ENCODE peak calls at places on chromosomes 13 and 19, in five cellular contexts. L, G, J, N and V are unnamed samples.

GRCh38 chr13:44459674-44460073 is 86.0 kb downstream of the SERP2 start:
- DNase-seq in L (no peak), G (no peak), J (no peak), N (no peak), V (no peak)

GRCh38 chr19:1027953-1028902 is 1.8 kb downstream of the CNN2 start:
- DNase-seq in L (peak; percentile 77), G (peak; percentile 79), J (peak; percentile 95), N (peak; percentile 77), V (peak; percentile 95)

GRCh38 chr19:49801966-49802661 is 11.0 kb downstream of the FUZ start:
- DNase-seq in L (peak; percentile 91), G (peak; percentile 76), J (peak; percentile 86), N (peak; percentile 84), V (peak; percentile 92)

GRCh38 chr13:98216135-98216565 is 39.1 kb upstream of the RNF113B start:
- DNase-seq in L (no peak), G (no peak), J (peak; percentile 94), N (no peak), V (peak; percentile 38)

GRCh38 chr19:55672418-55672817 is 2.6 kb upstream of the EPN1 start:
- DNase-seq in L (no peak), G (no peak), J (no peak), N (no peak), V (no peak)

GRCh38 chr19:4130635-4131438 is 6.9 kb upstream of the MAP2K2 start:
- DNase-seq in L (no peak), G (no peak), J (peak; percentile 91), N (no peak), V (no peak)

GRCh38 chr19:33064778-33065550 is at the start of gene RHPN2:
- DNase-seq in L (peak; percentile 81), G (peak; percentile 69), J (peak; percentile 78), N (peak; percentile 82), V (peak; percentile 74)

GRCh38 chr19:18470153-18470552 is 32.2 kb upstream of the ISYNA1 start:
- DNase-seq in L (peak; percentile 81), G (no peak), J (no peak), N (peak; percentile 85), V (peak; percentile 66)

GRCh38 chr19:33391631-33392249 is 18.2 kb downstream of the CEBPG start:
- DNase-seq in L (no peak), G (no peak), J (no peak), N (no peak), V (no peak)

GRCh38 chr13:40681341-40682051 is 15.1 kb upstream of the FOXO1 start:
- DNase-seq in L (peak; percentile 39), G (no peak), J (no peak), N (no peak), V (no peak)

GRCh38 chr13:113425931-113426590 is 27.2 kb downstream of the ADPRHL1 start:
- DNase-seq in L (no peak), G (no peak), J (no peak), N (no peak), V (no peak)

GRCh38 chr13:44404261-44405139 is 30.9 kb downstream of the SERP2 start:
- DNase-seq in L (peak; percentile 50), G (no peak), J (no peak), N (no peak), V (peak; percentile 71)

GRCh38 chr19:35211545-35212230 is 16.9 kb downstream of the FAM187B start:
- DNase-seq in L (no peak), G (no peak), J (no peak), N (no peak), V (no peak)

GRCh38 chr13:76216729-76217128 is 580.6 kb downstream of the LMO7 start:
- DNase-seq in L (no peak), G (no peak), J (no peak), N (no peak), V (no peak)

GRCh38 chr13:24185591-24186232 is 25.2 kb downstream of the SPATA13 start:
- DNase-seq in L (no peak), G (no peak), J (peak; percentile 45), N (no peak), V (no peak)

GRCh38 chr19:54792814-54793213 is 10.6 kb upstream of the KIR2DL4 start:
- DNase-seq in L (no peak), G (no peak), J (no peak), N (no peak), V (no peak)

GRCh38 chr13:113465241-113465640 is 12.0 kb upstream of the ADPRHL1 start:
- DNase-seq in L (no peak), G (no peak), J (no peak), N (no peak), V (no peak)

GRCh38 chr13:37164635-37165034 is 59.2 kb upstream of the CSNK1A1L start:
- DNase-seq in L (no peak), G (no peak), J (no peak), N (no peak), V (no peak)

GRCh38 chr19:49224856-49225255 is 67.3 kb downstream of the TRPM4 start:
- DNase-seq in L (peak; percentile 87), G (peak; percentile 48), J (peak; percentile 61), N (peak; percentile 78), V (peak; percentile 84)

GRCh38 chr13:108957369-108958012 is 328.1 kb downstream of the MYO16 start:
- DNase-seq in L (no peak), G (no peak), J (peak; percentile 63), N (no peak), V (peak; percentile 60)

GRCh38 chr19:11479470-11480080 is 1.3 kb downstream of the ELAVL3 start:
- DNase-seq in L (peak; percentile 92), G (peak; percentile 50), J (no peak), N (peak; percentile 97), V (peak; percentile 78)

GRCh38 chr19:21878646-21879045 is 42.7 kb upstream of the ZNF43 start:
- DNase-seq in L (no peak), G (no peak), J (no peak), N (no peak), V (no peak)

GRCh38 chr19:28915737-28916460 is 297.1 kb downstream of the UQCRFS1 start:
- DNase-seq in L (no peak), G (no peak), J (no peak), N (no peak), V (peak; percentile 36)

GRCh38 chr13:42405665-42406390 is 133.9 kb downstream of the AKAP11 start:
- DNase-seq in L (no peak), G (no peak), J (peak; percentile 41), N (no peak), V (no peak)

GRCh38 chr19:8141726-8142524 is 7.5 kb downstream of the FBN3 start:
- DNase-seq in L (no peak), G (no peak), J (no peak), N (no peak), V (no peak)

GRCh38 chr19:10986301-10987127 is 25.7 kb downstream of the SMARCA4 start:
- DNase-seq in L (no peak), G (no peak), J (no peak), N (no peak), V (no peak)

GRCh38 chr13:99002191-99002710 is 24.4 kb upstream of the DOCK9 start:
- DNase-seq in L (no peak), G (no peak), J (no peak), N (no peak), V (no peak)

GRCh38 chr13:95955255-95955654 is 97.9 kb downstream of the UGGT2 start:
- DNase-seq in L (no peak), G (no peak), J (no peak), N (no peak), V (no peak)

GRCh38 chr13:87259479-87260083 is 411.6 kb upstream of the SLITRK5 start:
- DNase-seq in L (peak; percentile 76), G (no peak), J (peak; percentile 15), N (no peak), V (peak; percentile 81)

DNA sequence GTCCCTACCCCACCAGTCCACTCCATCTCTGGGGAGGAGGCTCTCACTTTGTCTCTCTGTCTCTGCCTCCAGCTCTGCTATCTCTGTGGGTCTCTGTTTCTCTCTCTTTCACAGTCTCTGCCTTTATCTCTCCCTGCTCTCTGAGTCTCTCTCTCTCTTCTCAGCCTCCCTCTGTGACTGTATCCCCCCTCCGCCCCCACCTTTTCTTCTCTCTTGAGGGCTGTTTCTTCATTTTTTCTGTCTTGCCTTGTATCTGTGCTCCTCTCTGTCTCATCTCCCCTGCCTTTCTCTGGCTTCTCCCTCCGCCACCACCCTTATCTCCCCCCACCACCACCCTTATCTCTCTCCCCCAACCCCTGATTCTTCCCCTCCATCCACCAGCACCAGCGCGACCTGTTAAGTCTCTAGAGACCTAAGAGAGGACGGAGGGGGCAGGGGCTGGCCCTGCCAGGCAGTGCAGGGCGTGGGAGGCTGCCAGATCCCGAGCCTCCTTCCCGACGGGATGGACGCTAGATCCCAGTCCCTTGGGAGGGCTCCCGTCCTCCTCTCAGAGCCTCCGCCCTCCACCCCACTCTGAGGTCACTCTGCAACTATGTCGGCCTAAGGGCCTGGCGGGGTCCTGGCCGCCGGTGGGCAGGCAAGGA is 1.0 kb downstream of the AXL start:
- DNase-seq in L (no peak), G (no peak), J (peak; percentile 79), N (no peak), V (peak; percentile 68)
- H2BK120ac ChIP-seq in L (no peak overlapping the region), G (peak overlapping the region; percentile 63), J (peak overlapping the region; percentile 76), N (no peak overlapping the region), V (no peak overlapping the region)

GRCh38 chr19:17235618-17236413 is 9.8 kb downstream of the OCEL1 start:
- DNase-seq in L (peak; percentile 84), G (peak; percentile 74), J (peak; percentile 79), N (peak; percentile 80), V (peak; percentile 83)
- H2BK120ac ChIP-seq in L (no peak overlapping the region), G (peak overlapping the region; percentile 87), J (peak overlapping the region; percentile 82), N (no peak overlapping the region), V (peak overlapping the region; percentile 37)

DNA sequence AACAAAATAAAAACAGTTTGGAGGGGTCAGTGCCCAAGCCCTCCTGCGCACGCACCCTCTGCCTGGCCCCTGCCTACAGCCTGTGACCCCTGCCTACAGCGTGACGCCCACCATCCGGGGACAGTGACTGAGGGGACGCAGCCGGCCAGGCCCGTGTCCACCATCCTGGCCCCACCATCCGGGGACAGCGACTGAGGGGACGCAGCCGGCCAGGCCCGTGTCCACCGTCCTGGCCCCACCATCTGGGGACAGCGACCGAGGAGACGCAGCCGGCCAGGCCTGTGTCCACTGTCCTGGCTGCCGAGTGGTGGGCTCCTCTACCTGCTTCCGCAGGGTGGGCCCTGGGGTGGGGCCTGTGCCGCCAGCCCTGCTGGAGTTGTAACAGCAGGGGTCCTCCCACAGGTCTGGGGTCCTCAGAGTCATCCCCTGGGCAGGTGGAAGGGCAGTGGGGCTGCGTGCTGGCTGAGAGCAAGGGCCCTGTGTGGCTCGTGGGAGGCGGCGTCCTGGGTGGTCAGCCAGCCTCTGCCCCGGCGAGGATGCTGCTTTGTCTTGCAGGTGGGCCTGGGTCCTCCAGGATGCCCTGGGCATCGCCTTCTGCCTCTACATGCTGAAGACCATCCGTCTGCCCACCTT is 14.3 kb downstream of the SPPL2B start:
- DNase-seq in L (no peak), G (no peak), J (no peak), N (no peak), V (no peak)
- H2BK120ac ChIP-seq in L (no peak overlapping the region), G (no peak overlapping the region), J (no peak overlapping the region), N (no peak overlapping the region), V (no peak overlapping the region)

DNA sequence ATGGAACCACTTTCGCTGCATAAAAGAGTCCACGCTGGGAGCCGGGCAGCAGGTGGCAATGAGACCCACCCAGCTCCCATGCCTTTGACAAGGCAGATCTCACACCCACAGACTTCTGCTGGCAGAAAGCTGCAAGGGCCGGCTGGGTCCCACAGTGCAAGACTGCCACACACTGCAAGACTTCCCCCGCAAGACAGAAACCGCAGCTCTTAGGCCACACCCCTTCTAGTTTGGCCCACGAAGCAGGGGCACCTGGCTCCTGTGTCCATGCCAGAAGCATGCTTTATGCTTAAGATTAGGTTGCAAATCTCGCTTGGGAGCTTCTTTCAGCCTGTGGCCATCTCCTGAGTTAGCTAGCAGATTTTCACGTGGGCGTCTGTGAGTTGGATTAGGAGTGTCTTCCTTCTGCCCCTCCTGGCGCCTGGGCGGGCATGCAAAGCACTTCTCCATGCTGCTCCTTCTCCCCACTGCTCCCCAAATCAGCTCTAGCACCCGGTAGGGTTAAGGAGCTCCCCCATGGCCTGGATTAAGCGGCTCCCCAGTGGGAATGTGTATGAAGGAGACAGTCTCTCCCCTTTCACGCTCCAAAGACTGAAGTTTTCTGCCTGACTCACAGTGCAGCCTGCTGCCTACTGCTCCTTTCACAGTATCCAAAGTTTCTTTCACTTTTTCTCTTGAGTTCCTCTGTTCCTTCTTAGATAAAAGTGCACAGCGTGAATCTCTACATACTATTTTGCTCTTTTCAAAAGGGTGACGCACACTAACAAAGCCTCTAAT is 17.7 kb downstream of the GPC6 start:
- DNase-seq in L (no peak), G (no peak), J (peak; percentile 70), N (no peak), V (no peak)
- H2BK120ac ChIP-seq in L (no peak overlapping the region), G (no peak overlapping the region), J (peak overlapping the region; percentile 35), N (no peak overlapping the region), V (no peak overlapping the region)